ENCODE peak calls at places on chromosomes 11 and 22, in four cellular contexts. S is stomach, L is A673, A is sigmoid colon. Q is an unnamed sample. For H3K4me1, the result is how much of the 10 kb centered on the place peaks cover.

GRCh38 chr11:47177229-47177845 is 658 bp upstream of the ARFGAP2 start:
- DNase-seq in S (peak), L (peak), A (peak), Q (peak)

GRCh38 chr22:25120761-25121212 is 78.9 kb upstream of the CRYBB3 start:
- DNase-seq in S (peak), L (no peak), A (no peak), Q (no peak)

GRCh38 chr11:1756024-1756561 is 5.7 kb upstream of the IFITM10 start:
- DNase-seq in S (peak), L (no peak), A (no peak), Q (no peak)

GRCh38 chr22:46749682-46750529 is 11.9 kb upstream of the CERK start:
- DNase-seq in S (no peak), L (no peak), A (peak), Q (peak)

GRCh38 chr22:19998232-19998951 is 18.2 kb downstream of the ARVCF start:
- DNase-seq in S (no peak), L (no peak), A (no peak), Q (no peak)

GRCh38 chr11:8794677-8795103 is 112.1 kb downstream of the RPL27A start:
- DNase-seq in S (peak), L (no peak), A (no peak), Q (no peak)

GRCh38 chr22:46728470-46728869 is 9.6 kb downstream of the CERK start:
- DNase-seq in S (no peak), L (no peak), A (no peak), Q (no peak)

GRCh38 chr11:130888790-130889189 is 27.5 kb downstream of the SNX19 start:
- DNase-seq in S (no peak), L (no peak), A (no peak), Q (no peak)

GRCh38 chr11:64729851-64730382 is 6.9 kb upstream of the NRXN2 start:
- DNase-seq in S (peak), L (peak), A (peak), Q (peak)

GRCh38 chr22:31155425-31155824 is 4.6 kb upstream of the RNF185 start:
- DNase-seq in S (no peak), L (no peak), A (no peak), Q (peak)

GRCh38 chr22:26323013-26323412 is 106.0 kb upstream of the ASPHD2 start:
- DNase-seq in S (no peak), L (no peak), A (no peak), Q (peak)

GRCh38 chr11:30244255-30244654 is 13.4 kb downstream of the FSHB start:
- DNase-seq in S (no peak), L (peak), A (no peak), Q (peak)

GRCh38 chr11:10770626-10771254 is 19.7 kb downstream of the CTR9 start:
- DNase-seq in S (peak), L (peak), A (no peak), Q (peak)

GRCh38 chr11:86978756-86979608 is 23.8 kb upstream of the FZD4 start:
- DNase-seq in S (no peak), L (peak), A (no peak), Q (peak)

GRCh38 chr11:43574949-43575915 is 105.3 kb upstream of the HSD17B12 start:
- DNase-seq in S (no peak), L (peak), A (peak), Q (peak)

GRCh38 chr11:92269021-92269420 is 44.4 kb downstream of the FAT3 start:
- DNase-seq in S (no peak), L (no peak), A (no peak), Q (peak)

GRCh38 chr11:5476184-5476819 is 12.2 kb upstream of the OR52D1 start:
- DNase-seq in S (peak), L (peak), A (no peak), Q (peak)

GRCh38 chr22:20302438-20303228 is 17.2 kb downstream of the DGCR6L start:
- DNase-seq in S (no peak), L (no peak), A (no peak), Q (no peak)

GRCh38 chr11:80346660-80347059 is 905.8 kb upstream of the TENM4 start:
- DNase-seq in S (no peak), L (no peak), A (no peak), Q (no peak)

GRCh38 chr11:75579841-75580240 is 17.8 kb downstream of the SERPINH1 start:
- DNase-seq in S (no peak), L (no peak), A (no peak), Q (no peak)

GRCh38 chr22:19756288-19757128 is 4.1 kb upstream of the TBX1 start:
- DNase-seq in S (peak), L (peak), A (no peak), Q (peak)

GRCh38 chr11:73287400-73288101 is 15.4 kb downstream of the P2RY6 start:
- DNase-seq in S (no peak), L (no peak), A (no peak), Q (no peak)

GRCh38 chr22:41436322-41437113 is 10.1 kb downstream of the TOB2 start:
- DNase-seq in S (no peak), L (no peak), A (no peak), Q (no peak)

GRCh38 chr11:125621995-125622394 is 3.0 kb upstream of the CHEK1 start:
- DNase-seq in S (no peak), L (peak), A (no peak), Q (peak)

GRCh38 chr11:65013130-65013691 is 749 bp upstream of the ARL2 start:
- DNase-seq in S (peak), L (no peak), A (peak), Q (peak)

GRCh38 chr11:42996742-42997307 is 315.0 kb upstream of the API5 start:
- DNase-seq in S (no peak), L (no peak), A (no peak), Q (no peak)

GRCh38 chr11:104582431-104582830 is 315.8 kb downstream of the CASP12 start:
- DNase-seq in S (no peak), L (no peak), A (no peak), Q (no peak)

GRCh38 chr11:14499178-14499559 is 442 bp downstream of the COPB1 start:
- DNase-seq in S (peak), L (peak), A (peak), Q (peak)

GRCh38 chr11:63014408-63015055 is 1.1 kb downstream of the SLC22A8 start:
- DNase-seq in S (no peak), L (no peak), A (peak), Q (no peak)

GRCh38 chr11:2791521-2792375 is 92.0 kb upstream of the KCNQ1OT1 start:
- DNase-seq in S (peak), L (no peak), A (peak), Q (no peak)

GRCh38 chr11:68942090-68942620 is 38.5 kb downstream of the IGHMBP2 start:
- DNase-seq in S (no peak), L (no peak), A (no peak), Q (peak)

GRCh38 chr22:32542332-32543019 is 67.9 kb downstream of the FBXO7 start:
- DNase-seq in S (no peak), L (no peak), A (peak), Q (no peak)

GRCh38 chr22:50599816-50600454 is 658 bp upstream of the MAPK8IP2 start:
- DNase-seq in S (peak), L (peak), A (peak), Q (peak)

GRCh38 chr11:12469451-12469850 is 92.1 kb downstream of the PARVA start:
- DNase-seq in S (no peak), L (no peak), A (no peak), Q (peak)

GRCh38 chr11:57484141-57484710 is 23.9 kb downstream of the RTN4RL2 start:
- DNase-seq in S (no peak), L (no peak), A (no peak), Q (peak)

GRCh38 chr11:11265994-11266606 is 87.0 kb downstream of the CSNK2A3 start:
- DNase-seq in S (peak), L (peak), A (no peak), Q (peak)

GRCh38 chr22:26056455-26056854 is 112.8 kb upstream of the SEZ6L start:
- DNase-seq in S (no peak), L (no peak), A (no peak), Q (no peak)

DNA sequence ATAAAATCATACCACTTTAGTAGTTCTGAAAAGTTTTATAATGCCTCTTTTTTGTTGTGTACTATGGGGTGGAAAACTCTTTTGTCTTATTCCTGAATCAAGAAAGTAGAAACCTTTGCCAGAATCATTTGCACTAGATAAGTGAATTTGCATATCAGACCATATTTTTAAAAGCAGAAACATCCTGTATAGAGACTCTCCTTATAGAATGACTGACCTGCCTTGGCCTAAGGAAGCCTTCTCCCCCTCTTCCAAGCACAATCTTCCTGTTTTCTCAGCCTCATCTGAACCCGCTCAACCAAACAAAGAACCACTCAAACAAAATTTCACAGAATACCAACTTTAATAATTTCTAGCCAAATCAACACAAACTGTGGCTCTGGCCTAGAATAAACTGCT is 60.3 kb downstream of the SIK3 start:
- DNase-seq in S (no peak), L (no peak), A (no peak), Q (no peak)
- H3K4me1 ChIP-seq in S (under half), L (half or more), A (under half), Q (under half)

DNA sequence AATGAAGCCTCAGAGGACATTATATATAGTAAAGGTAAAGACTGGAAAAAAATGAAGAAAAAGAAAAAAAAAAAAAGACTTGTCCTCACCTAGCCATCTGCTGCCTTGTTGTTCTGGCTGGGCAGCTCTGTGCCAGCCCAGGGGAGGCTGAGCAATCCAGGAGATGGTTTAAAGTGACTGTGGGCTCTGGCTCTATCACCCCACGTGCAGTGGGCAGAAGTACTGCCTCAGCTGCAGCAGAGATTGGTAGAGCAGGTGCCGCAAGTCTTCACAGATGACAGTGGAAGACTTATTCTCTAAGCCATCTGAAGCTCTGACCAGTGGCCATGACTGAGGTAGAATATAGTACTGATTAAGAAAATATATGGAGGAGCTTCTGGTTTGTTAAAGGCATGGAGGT is 62.2 kb downstream of the SGSM3 start:
- DNase-seq in S (no peak), L (no peak), A (no peak), Q (no peak)
- H3K4me1 ChIP-seq in S (under half), L (under half), A (under half), Q (under half)

GRCh38 chr11:129861702-129862107 is 33.7 kb downstream of the NFRKB start:
- DNase-seq in S (peak), L (peak), A (no peak), Q (peak)
- H3K4me1 ChIP-seq in S (under half), L (under half), A (under half), Q (under half)

GRCh38 chr11:34346551-34346950 is 11.3 kb downstream of the ABTB2 start:
- DNase-seq in S (no peak), L (no peak), A (no peak), Q (peak)
- H3K4me1 ChIP-seq in S (under half), L (half or more), A (half or more), Q (half or more)

DNA sequence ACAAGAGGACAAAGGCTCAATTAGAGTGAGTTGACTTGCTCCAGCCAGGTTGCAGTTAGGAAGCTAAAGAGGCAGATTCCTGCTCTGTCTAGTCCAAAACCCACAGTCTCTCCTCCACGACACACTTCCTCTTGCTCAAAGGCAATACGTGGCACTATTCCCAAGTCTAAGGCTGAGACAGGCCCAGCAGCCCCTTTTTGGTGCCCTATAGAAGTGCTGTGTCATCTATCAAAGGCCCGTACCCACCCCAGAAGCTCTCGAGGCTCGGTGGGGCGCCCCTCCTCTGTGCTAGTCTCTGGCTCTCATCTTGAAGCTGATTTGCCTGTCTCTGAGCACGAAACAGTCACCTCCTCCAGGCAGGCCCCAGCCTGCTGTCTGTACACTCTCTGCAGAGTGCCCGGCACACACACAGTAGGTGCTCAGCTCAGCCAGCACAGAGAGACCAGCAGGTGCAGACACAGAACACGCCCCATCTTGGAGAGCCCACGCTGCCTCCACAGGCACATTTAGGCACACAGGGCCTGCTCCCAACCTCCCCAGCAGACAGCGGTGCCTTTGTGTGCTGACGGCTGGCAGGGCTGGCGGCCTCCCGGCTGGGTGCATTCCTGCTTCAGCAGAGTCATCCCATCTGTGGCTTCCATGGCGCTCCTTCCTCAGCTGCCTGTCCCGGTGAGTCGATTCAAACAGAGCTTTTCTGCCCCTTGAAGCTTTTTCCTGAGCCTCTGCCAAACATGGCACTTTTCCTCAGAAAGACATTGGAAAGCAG is 52.7 kb downstream of the MYH9 start:
- DNase-seq in S (no peak), L (peak), A (peak), Q (peak)
- H3K4me1 ChIP-seq in S (half or more), L (half or more), A (half or more), Q (half or more)

GRCh38 chr11:111691731-111692130 is 74.5 kb downstream of the PPP2R1B start:
- DNase-seq in S (no peak), L (no peak), A (no peak), Q (no peak)

GRCh38 chr11:111697910-111698309 is 68.3 kb downstream of the PPP2R1B start:
- DNase-seq in S (no peak), L (no peak), A (no peak), Q (no peak)

GRCh38 chr11:111696556-111696955 is 69.6 kb downstream of the PPP2R1B start:
- DNase-seq in S (no peak), L (no peak), A (no peak), Q (peak)

GRCh38 chr11:111693224-111693937 is 72.8 kb downstream of the PPP2R1B start:
- DNase-seq in S (no peak), L (no peak), A (no peak), Q (no peak)

DNA sequence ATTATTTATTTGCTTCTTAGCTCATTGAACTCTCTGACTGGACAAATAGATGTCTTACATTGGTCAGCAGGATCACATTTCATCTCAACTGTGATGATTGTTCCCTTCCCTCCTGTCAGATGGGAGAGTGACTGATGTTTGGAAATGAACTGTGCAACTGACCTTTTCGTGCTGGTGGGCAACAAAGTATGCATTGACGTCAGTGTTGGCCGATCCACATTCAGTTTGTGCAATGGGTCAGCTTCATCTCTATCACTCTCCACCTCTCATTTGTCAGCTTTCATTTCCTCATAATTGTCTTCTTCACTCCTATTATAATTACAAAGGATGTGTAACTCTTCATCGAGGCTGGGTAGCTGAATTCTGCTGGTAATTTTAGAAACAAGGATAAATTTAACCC is 71.3 kb downstream of the PPP2R1B start:
- DNase-seq in S (no peak), L (no peak), A (no peak), Q (peak)
- H3K4me1 ChIP-seq in S (under half), L (under half), A (under half), Q (half or more)

DNA sequence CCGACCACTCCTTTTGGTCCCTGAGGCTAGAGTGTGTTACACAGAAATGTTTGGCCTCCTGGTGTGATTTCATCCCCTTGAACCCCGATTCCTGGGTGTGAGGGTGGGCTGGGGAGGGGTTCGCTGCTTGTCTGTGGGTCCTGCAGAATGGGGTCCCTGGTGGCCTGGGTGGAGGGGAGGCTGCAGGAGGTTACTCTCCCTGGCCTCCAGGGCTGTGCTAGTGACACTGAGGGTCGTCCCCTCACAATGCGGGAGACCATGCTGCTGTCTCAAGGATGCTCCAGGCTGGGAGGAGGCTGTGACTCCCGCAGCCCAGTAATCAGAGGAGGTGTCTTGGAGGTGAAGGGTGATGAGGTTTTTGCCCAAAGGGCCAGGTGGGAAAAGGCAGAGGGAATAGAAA is 17.0 kb upstream of the OMP start:
- DNase-seq in S (peak), L (no peak), A (peak), Q (no peak)
- H3K4me1 ChIP-seq in S (half or more), L (under half), A (under half), Q (under half)

GRCh38 chr11:3831378-3832239 is 9.2 kb downstream of the RHOG start:
- DNase-seq in S (peak), L (no peak), A (no peak), Q (no peak)
- H3K4me1 ChIP-seq in S (half or more), L (under half), A (under half), Q (under half)

GRCh38 chr22:43008509-43008908 is 6.4 kb downstream of the PACSIN2 start:
- DNase-seq in S (no peak), L (no peak), A (no peak), Q (peak)

GRCh38 chr22:43006016-43006505 is 8.9 kb downstream of the PACSIN2 start:
- DNase-seq in S (no peak), L (no peak), A (no peak), Q (no peak)

GRCh38 chr22:43007519-43008102 is 7.3 kb downstream of the PACSIN2 start:
- DNase-seq in S (peak), L (no peak), A (no peak), Q (peak)

GRCh38 chr22:43005106-43005505 is 9.8 kb downstream of the PACSIN2 start:
- DNase-seq in S (no peak), L (no peak), A (no peak), Q (peak)

GRCh38 chr22:43006753-43007152 is 8.2 kb downstream of the PACSIN2 start:
- DNase-seq in S (no peak), L (no peak), A (no peak), Q (no peak)
- H3K4me1 ChIP-seq in S (half or more), L (under half), A (half or more), Q (half or more)

GRCh38 chr22:38501797-38502672 is 4.1 kb downstream of the DDX17 start:
- DNase-seq in S (no peak), L (no peak), A (no peak), Q (no peak)
- H3K4me1 ChIP-seq in S (under half), L (under half), A (half or more), Q (under half)

Q was measured in GM23248.